ENCODE peak calls at places on chromosomes 5 and 9, in seven cellular contexts. One of them, this sample, is unnamed.
A peak's percentile ranks its signal among the peaks of the same experiment; 100 is the strongest.

GRCh38 chr9:123324767-123325183 is 31.2 kb upstream of the CRB2 start:
- DNase-seq in NCI-H226: no peak
- DNase-seq in Calu3: peak; percentile 15
- DNase-seq in sigmoid colon: no peak
- DNase-seq in GM03348: no peak
- DNase-seq in pons: no peak
- DNase-seq in midbrain: no peak
- DNase-seq in this sample: no peak

GRCh38 chr9:94672811-94673487 is 33.6 kb upstream of the FBP1 start:
- DNase-seq in NCI-H226: peak; percentile 80
- DNase-seq in pons: no peak
- DNase-seq in sigmoid colon: no peak
- DNase-seq in GM03348: peak; percentile 61
- DNase-seq in midbrain: no peak
- DNase-seq in Calu3: no peak
- DNase-seq in this sample: peak; percentile 76

GRCh38 chr5:54491326-54491725 is 26.2 kb upstream of the SNX18 start:
- DNase-seq in pons: no peak
- DNase-seq in Calu3: no peak
- DNase-seq in NCI-H226: no peak
- DNase-seq in midbrain: no peak
- DNase-seq in sigmoid colon: no peak
- DNase-seq in GM03348: no peak
- DNase-seq in this sample: no peak

GRCh38 chr5:142202282-142202681 is 93.7 kb downstream of the NDFIP1 start:
- DNase-seq in sigmoid colon: no peak
- DNase-seq in NCI-H226: peak; percentile 29
- DNase-seq in GM03348: peak; percentile 24
- DNase-seq in midbrain: no peak
- DNase-seq in pons: no peak
- DNase-seq in Calu3: no peak
- DNase-seq in this sample: peak; percentile 91

GRCh38 chr9:107615325-107615724 is 125.8 kb upstream of the KLF4 start:
- DNase-seq in NCI-H226: no peak
- DNase-seq in Calu3: no peak
- DNase-seq in GM03348: peak; percentile 41
- DNase-seq in sigmoid colon: no peak
- DNase-seq in midbrain: no peak
- DNase-seq in pons: no peak
- DNase-seq in this sample: peak; percentile 93

GRCh38 chr5:135747824-135748223 is 86.6 kb upstream of the SLC25A48 start:
- DNase-seq in sigmoid colon: no peak
- DNase-seq in NCI-H226: no peak
- DNase-seq in Calu3: no peak
- DNase-seq in GM03348: no peak
- DNase-seq in pons: no peak
- DNase-seq in midbrain: no peak
- DNase-seq in this sample: no peak

GRCh38 chr9:124940521-124940893 is 376 bp downstream of the GOLGA1 start:
- DNase-seq in midbrain: peak; percentile 63
- DNase-seq in Calu3: no peak
- DNase-seq in sigmoid colon: no peak
- DNase-seq in pons: no peak
- DNase-seq in NCI-H226: peak; percentile 2
- DNase-seq in GM03348: no peak
- DNase-seq in this sample: peak; percentile 1

GRCh38 chr5:130109152-130109551 is 204.9 kb downstream of the CHSY3 start:
- DNase-seq in midbrain: peak; percentile 6
- DNase-seq in sigmoid colon: no peak
- DNase-seq in Calu3: peak; percentile 6
- DNase-seq in GM03348: peak; percentile 39
- DNase-seq in pons: peak; percentile 55
- DNase-seq in NCI-H226: peak; percentile 8
- DNase-seq in this sample: peak; percentile 68

GRCh38 chr9:35060548-35061207 is 11.7 kb downstream of the VCP start:
- DNase-seq in pons: no peak
- DNase-seq in midbrain: no peak
- DNase-seq in NCI-H226: no peak
- DNase-seq in Calu3: no peak
- DNase-seq in sigmoid colon: no peak
- DNase-seq in GM03348: no peak
- DNase-seq in this sample: no peak

GRCh38 chr5:135405082-135405481 is 6.1 kb upstream of the MACROH2A1 start:
- DNase-seq in pons: no peak
- DNase-seq in sigmoid colon: no peak
- DNase-seq in midbrain: no peak
- DNase-seq in GM03348: no peak
- DNase-seq in NCI-H226: no peak
- DNase-seq in Calu3: no peak
- DNase-seq in this sample: no peak

GRCh38 chr9:98971168-98971914 is 27.6 kb downstream of the COL15A1 start:
- DNase-seq in midbrain: peak; percentile 53
- DNase-seq in pons: peak; percentile 91
- DNase-seq in NCI-H226: no peak
- DNase-seq in Calu3: peak; percentile 38
- DNase-seq in GM03348: peak; percentile 84
- DNase-seq in sigmoid colon: no peak
- DNase-seq in this sample: peak; percentile 59

GRCh38 chr5:6085461-6085860 is 292.9 kb downstream of the MED10 start:
- DNase-seq in GM03348: no peak
- DNase-seq in pons: no peak
- DNase-seq in NCI-H226: no peak
- DNase-seq in sigmoid colon: no peak
- DNase-seq in midbrain: no peak
- DNase-seq in Calu3: no peak
- DNase-seq in this sample: no peak

GRCh38 chr9:114791736-114792135 is 14.1 kb downstream of the TNFSF15 start:
- DNase-seq in midbrain: no peak
- DNase-seq in sigmoid colon: no peak
- DNase-seq in GM03348: no peak
- DNase-seq in NCI-H226: no peak
- DNase-seq in Calu3: no peak
- DNase-seq in pons: no peak
- DNase-seq in this sample: no peak

GRCh38 chr9:97759611-97760288 is 62.6 kb upstream of the XPA start:
- DNase-seq in Calu3: no peak
- DNase-seq in NCI-H226: no peak
- DNase-seq in GM03348: peak; percentile 72
- DNase-seq in sigmoid colon: no peak
- DNase-seq in pons: no peak
- DNase-seq in midbrain: peak; percentile 35
- DNase-seq in this sample: no peak

GRCh38 chr5:102663771-102664530 is 91.2 kb upstream of the PAM start:
- DNase-seq in Calu3: no peak
- DNase-seq in midbrain: no peak
- DNase-seq in NCI-H226: peak; percentile 22
- DNase-seq in GM03348: peak; percentile 18
- DNase-seq in sigmoid colon: no peak
- DNase-seq in pons: peak; percentile 35
- DNase-seq in this sample: peak; percentile 19

GRCh38 chr9:130522233-130522808 is 57.1 kb upstream of the FUBP3 start:
- DNase-seq in sigmoid colon: no peak
- DNase-seq in Calu3: no peak
- DNase-seq in pons: no peak
- DNase-seq in midbrain: no peak
- DNase-seq in GM03348: no peak
- DNase-seq in NCI-H226: no peak
- DNase-seq in this sample: no peak

GRCh38 chr9:18459958-18460584 is 13.9 kb upstream of the ADAMTSL1 start:
- DNase-seq in pons: no peak
- DNase-seq in GM03348: peak; percentile 75
- DNase-seq in midbrain: no peak
- DNase-seq in Calu3: no peak
- DNase-seq in sigmoid colon: no peak
- DNase-seq in NCI-H226: peak; percentile 89
- DNase-seq in this sample: peak; percentile 90

GRCh38 chr9:16074962-16075361 is 522.1 kb downstream of the CCDC171 start:
- DNase-seq in NCI-H226: peak; percentile 77
- DNase-seq in Calu3: no peak
- DNase-seq in midbrain: no peak
- DNase-seq in GM03348: peak; percentile 24
- DNase-seq in pons: peak; percentile 31
- DNase-seq in sigmoid colon: no peak
- DNase-seq in this sample: peak; percentile 84

GRCh38 chr5:138346889-138347288 is 5.6 kb upstream of the KDM3B start:
- DNase-seq in Calu3: no peak
- DNase-seq in pons: no peak
- DNase-seq in GM03348: no peak
- DNase-seq in midbrain: no peak
- DNase-seq in NCI-H226: no peak
- DNase-seq in sigmoid colon: no peak
- DNase-seq in this sample: no peak

GRCh38 chr9:98584059-98584458 is 124.7 kb downstream of the GABBR2 start:
- DNase-seq in Calu3: no peak
- DNase-seq in NCI-H226: no peak
- DNase-seq in sigmoid colon: no peak
- DNase-seq in pons: no peak
- DNase-seq in GM03348: no peak
- DNase-seq in midbrain: no peak
- DNase-seq in this sample: no peak

GRCh38 chr9:128113526-128114325 is 13.8 kb downstream of the PTGES2 start:
- DNase-seq in Calu3: no peak
- DNase-seq in GM03348: no peak
- DNase-seq in NCI-H226: no peak
- DNase-seq in midbrain: no peak
- DNase-seq in sigmoid colon: peak; percentile 64
- DNase-seq in pons: no peak
- DNase-seq in this sample: no peak

GRCh38 chr9:133787749-133788015 is 49.5 kb upstream of the SARDH start:
- DNase-seq in Calu3: no peak
- DNase-seq in GM03348: peak; percentile 70
- DNase-seq in NCI-H226: peak; percentile 20
- DNase-seq in midbrain: no peak
- DNase-seq in sigmoid colon: no peak
- DNase-seq in pons: peak; percentile 21
- DNase-seq in this sample: no peak